ENCODE peak calls at places on chromosome 15, in ten cellular contexts. O is dorsolateral prefrontal cortex, B is PC-3, U is bronchial epithelial cell, N is H9, D is left ventricle myocardium inferior, S is HepG2, J is prostate gland, C is AG04450, W is breast epithelium. X is an unnamed sample. For H3K27me3, the result is how much of the 10 kb centered on the place peaks cover.

GRCh38 chr15:84142888-84143337 is 92.7 kb upstream of the GOLGA6L4 start:
- DNase-seq in O (peak), B (peak), U (peak), N (peak), D (peak), S (peak), J (peak), C (peak), W (peak), X (peak)

GRCh38 chr15:60374628-60375081 is 23.1 kb downstream of the ANXA2 start:
- DNase-seq in O (no peak), B (peak), U (peak), N (peak), D (no peak), S (peak), J (peak), C (peak), W (peak), X (peak)

GRCh38 chr15:45714501-45715488 is 80.0 kb downstream of the SQOR start:
- DNase-seq in O (peak), B (peak), U (peak), N (peak), D (peak), S (peak), J (peak), C (peak), W (peak), X (peak)

GRCh38 chr15:35301088-35301487 is 216.0 kb upstream of the NANOGP8 start:
- DNase-seq in O (no peak), B (no peak), U (no peak), N (no peak), D (no peak), S (no peak), J (no peak), C (no peak), W (no peak), X (no peak)

GRCh38 chr15:101664303-101664913 is 12.2 kb upstream of the TM2D3 start:
- DNase-seq in O (no peak), B (peak), U (no peak), N (no peak), D (no peak), S (peak), J (no peak), C (no peak), W (no peak), X (no peak)

GRCh38 chr15:68411276-68411675 is 20.7 kb downstream of the ITGA11 start:
- DNase-seq in O (no peak), B (no peak), U (no peak), N (peak), D (no peak), S (no peak), J (no peak), C (no peak), W (peak), X (no peak)

GRCh38 chr15:86620636-86621349 is 541.1 kb downstream of the AGBL1 start:
- DNase-seq in O (no peak), B (no peak), U (no peak), N (no peak), D (no peak), S (peak), J (no peak), C (no peak), W (no peak), X (peak)

GRCh38 chr15:35381328-35381727 is 164.6 kb downstream of the DPH6 start:
- DNase-seq in O (no peak), B (no peak), U (no peak), N (no peak), D (no peak), S (no peak), J (no peak), C (no peak), W (no peak), X (no peak)

GRCh38 chr15:98943609-98944111 is 63.9 kb downstream of the PGPEP1L start:
- DNase-seq in O (no peak), B (no peak), U (no peak), N (no peak), D (peak), S (no peak), J (no peak), C (no peak), W (no peak), X (peak)

DNA sequence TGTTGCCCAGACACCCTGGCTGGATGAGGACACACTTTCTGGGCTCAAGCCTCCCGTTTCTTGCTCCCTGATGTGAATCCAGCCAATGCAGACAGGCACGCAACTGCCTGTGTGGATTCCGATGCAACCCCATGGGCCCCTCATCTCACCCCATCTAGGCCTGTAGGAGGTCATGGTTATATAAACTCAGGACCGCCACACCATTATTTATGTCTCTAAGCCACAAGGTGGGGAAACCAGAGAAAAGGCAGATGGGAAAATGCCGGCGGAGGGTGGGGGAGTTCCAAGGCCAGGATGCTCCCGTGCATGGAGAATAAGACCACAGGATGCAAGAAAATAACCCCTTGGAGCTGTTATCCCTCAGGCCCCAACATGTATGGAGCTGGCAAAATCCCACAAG is 2.0 kb downstream of the MESP1 start:
- DNase-seq in O (no peak), B (no peak), U (no peak), N (no peak), D (no peak), S (no peak), J (no peak), C (no peak), W (no peak), X (no peak)
- H3K27me3 ChIP-seq in O (under half), B (under half), U (under half), N (under half), D (half or more), S (under half), J (under half), C (under half), W (under half), X (under half)

DNA sequence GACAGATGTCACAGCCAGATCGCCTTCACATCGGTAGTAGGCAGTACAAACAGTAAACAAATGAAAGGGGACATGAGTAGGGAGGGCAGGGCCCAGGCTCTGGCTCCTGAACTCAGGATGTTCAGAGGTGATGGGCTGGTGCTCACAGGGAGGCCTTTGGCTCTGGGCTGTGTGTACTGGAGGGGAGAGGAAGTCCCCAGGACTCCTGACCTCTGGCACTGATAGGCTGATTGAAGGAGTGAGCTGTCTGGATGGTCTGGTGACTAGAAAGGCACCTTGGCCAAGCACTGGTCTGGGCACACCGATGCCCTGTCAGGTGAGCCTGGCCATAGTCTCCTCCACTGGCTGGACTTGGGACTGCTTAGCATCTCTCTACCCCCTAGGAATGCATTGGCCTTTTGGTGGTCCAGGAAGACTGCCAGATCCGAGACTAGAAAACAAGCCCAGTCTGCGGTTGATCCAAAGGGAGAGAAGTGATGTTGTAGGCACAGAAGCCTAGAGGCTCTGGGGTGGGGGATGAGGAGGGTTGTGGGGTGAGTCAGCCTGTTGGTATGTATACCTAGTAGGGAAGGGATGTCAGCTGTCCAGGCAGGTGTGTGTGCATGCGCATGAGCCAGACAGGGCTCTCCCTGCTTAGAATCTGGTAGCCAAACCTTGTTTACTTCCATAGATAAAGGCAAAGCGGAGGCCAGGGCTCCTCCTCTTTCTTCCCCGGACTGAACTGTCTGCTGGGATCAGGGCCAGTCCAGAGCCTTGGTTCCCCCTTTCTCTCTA is 1.9 kb downstream of the SPINT1 start:
- DNase-seq in O (no peak), B (peak), U (peak), N (peak), D (no peak), S (peak), J (peak), C (no peak), W (peak), X (peak)
- H3K27me3 ChIP-seq in O (under half), B (under half), U (under half), N (under half), D (half or more), S (under half), J (under half), C (under half), W (under half), X (under half)

GRCh38 chr15:70627322-70627721 is 136.0 kb downstream of the UACA start:
- DNase-seq in O (no peak), B (no peak), U (no peak), N (no peak), D (no peak), S (no peak), J (no peak), C (no peak), W (no peak), X (no peak)
- H3K27me3 ChIP-seq in O (under half), B (under half), U (under half), N (under half), D (under half), S (under half), J (under half), C (under half), W (under half), X (under half)

GRCh38 chr15:73367624-73368300 is 996 bp downstream of the HCN4 start:
- DNase-seq in O (no peak), B (no peak), U (no peak), N (no peak), D (no peak), S (no peak), J (no peak), C (no peak), W (no peak), X (peak)

GRCh38 chr15:73370151-73370550 is 1.4 kb upstream of the HCN4 start:
- DNase-seq in O (no peak), B (no peak), U (peak), N (no peak), D (no peak), S (no peak), J (no peak), C (no peak), W (no peak), X (no peak)

GRCh38 chr15:73366766-73367623 is 1.8 kb downstream of the HCN4 start:
- DNase-seq in O (no peak), B (no peak), U (no peak), N (peak), D (no peak), S (no peak), J (no peak), C (no peak), W (no peak), X (no peak)

GRCh38 chr15:73369073-73369694 is 426 bp upstream of the HCN4 start:
- DNase-seq in O (no peak), B (no peak), U (no peak), N (no peak), D (no peak), S (no peak), J (no peak), C (no peak), W (no peak), X (no peak)

DNA sequence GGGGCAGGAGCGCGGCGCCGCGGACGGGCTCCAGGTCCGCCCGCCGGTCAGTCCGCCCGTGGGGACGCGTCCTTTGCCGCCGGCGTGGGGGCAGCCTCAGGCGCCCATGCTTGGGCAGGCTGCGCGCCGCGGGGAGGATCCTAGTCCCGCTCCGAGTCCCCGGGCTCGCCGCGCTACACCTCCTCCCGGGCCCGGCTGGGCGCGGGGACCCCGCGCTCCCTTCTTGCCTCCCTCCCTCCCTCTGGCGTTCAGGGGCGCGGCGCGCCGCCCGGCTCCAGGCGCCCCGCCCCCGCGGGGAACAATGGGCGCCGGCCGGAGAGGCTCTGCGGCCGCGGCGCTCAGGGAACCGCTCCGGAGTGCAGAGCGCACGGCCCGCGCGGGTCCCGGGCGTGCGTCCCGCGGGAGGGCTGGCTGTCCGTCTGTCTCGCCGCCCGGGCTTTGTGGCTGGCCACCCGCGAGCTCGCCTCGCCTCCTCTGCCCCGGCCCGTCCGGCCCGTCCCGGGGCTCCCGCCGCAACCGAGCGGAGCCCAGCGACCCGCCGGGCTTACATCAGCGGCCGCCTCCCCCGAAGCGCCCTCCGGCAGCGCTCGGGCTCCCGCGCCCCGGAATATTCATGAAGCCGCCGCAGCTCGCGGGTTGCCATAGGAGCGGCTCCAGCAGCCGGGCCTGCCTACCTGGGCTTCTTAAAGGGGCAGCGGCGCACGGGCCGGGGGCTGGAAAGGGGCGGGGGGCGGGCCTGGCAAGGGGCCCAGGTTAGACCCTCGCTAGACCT is at the start of gene HCN4:
- DNase-seq in O (peak), B (no peak), U (no peak), N (peak), D (peak), S (no peak), J (no peak), C (no peak), W (no peak), X (peak)
- H3K27me3 ChIP-seq in O (half or more), B (half or more), U (under half), N (under half), D (half or more), S (under half), J (under half), C (half or more), W (under half), X (half or more)

DNA sequence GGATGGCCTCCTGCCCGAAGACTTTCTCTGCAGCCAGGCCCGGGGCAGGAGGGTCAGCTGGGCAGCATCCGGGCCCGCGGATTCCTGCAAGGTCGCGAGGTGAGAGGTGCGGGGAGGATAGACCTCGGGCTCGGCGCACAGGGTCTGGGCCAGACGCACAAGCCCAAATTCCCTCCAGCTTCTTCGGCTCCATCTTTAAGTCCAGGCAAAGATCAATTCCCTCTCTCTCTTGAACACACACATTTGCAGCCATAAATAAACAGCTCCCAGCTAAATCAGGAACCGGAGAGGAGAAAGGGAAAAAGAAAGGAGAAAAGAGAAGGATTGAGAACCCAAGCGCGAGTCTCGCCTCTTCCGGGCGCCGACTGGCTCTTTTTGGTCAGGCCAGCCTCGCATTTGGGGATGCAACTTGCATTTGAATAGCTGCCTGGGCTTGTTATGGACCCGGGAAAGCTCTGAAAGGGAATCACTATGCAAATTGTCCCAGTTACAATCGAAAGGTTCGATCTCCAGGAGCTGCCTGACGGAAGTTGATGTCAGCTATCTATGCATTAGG is 14.5 kb upstream of the ONECUT1 start:
- DNase-seq in O (no peak), B (no peak), U (no peak), N (peak), D (no peak), S (no peak), J (no peak), C (no peak), W (no peak), X (no peak)
- H3K27me3 ChIP-seq in O (half or more), B (half or more), U (half or more), N (under half), D (half or more), S (under half), J (under half), C (half or more), W (under half), X (half or more)

DNA sequence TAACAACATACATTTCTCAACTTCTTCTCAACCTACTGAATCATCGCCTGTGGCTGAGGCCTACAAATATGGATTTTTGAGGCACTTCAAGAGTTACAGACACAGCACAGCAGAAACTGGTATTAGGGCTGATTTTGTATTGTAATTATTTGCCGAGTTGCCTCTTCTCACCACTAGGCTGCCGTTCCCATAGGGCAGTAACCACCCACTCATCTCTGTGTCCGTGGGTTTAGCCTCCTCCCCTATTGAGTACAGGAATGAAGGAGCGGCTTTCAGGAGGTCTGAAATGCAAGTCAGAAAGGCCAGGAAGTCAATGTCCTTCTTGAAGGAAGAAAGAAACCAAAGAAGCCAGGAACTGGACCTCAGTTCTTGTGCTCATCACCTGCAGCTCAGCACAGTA is 220.8 kb downstream of the MTHFS start:
- DNase-seq in O (no peak), B (no peak), U (no peak), N (no peak), D (no peak), S (no peak), J (no peak), C (no peak), W (no peak), X (no peak)
- H3K27me3 ChIP-seq in O (under half), B (under half), U (under half), N (under half), D (under half), S (under half), J (under half), C (under half), W (under half), X (under half)

GRCh38 chr15:74960995-74961588 is 4.5 kb upstream of the RPP25 start:
- DNase-seq in O (no peak), B (no peak), U (no peak), N (no peak), D (no peak), S (no peak), J (no peak), C (no peak), W (no peak), X (no peak)

GRCh38 chr15:74958908-74959642 is 2.5 kb upstream of the RPP25 start:
- DNase-seq in O (no peak), B (no peak), U (no peak), N (peak), D (no peak), S (no peak), J (no peak), C (no peak), W (no peak), X (no peak)

GRCh38 chr15:74961616-74962015 is 5.0 kb upstream of the RPP25 start:
- DNase-seq in O (no peak), B (no peak), U (no peak), N (no peak), D (no peak), S (no peak), J (no peak), C (no peak), W (no peak), X (no peak)

GRCh38 chr15:74959643-74959939 is 3.0 kb upstream of the RPP25 start:
- DNase-seq in O (no peak), B (no peak), U (no peak), N (no peak), D (no peak), S (no peak), J (no peak), C (no peak), W (no peak), X (no peak)

GRCh38 chr15:74960286-74960685 is 3.7 kb upstream of the RPP25 start:
- DNase-seq in O (no peak), B (no peak), U (no peak), N (no peak), D (no peak), S (no peak), J (no peak), C (no peak), W (no peak), X (no peak)
- H3K27me3 ChIP-seq in O (under half), B (under half), U (under half), N (under half), D (under half), S (under half), J (under half), C (half or more), W (under half), X (half or more)

DNA sequence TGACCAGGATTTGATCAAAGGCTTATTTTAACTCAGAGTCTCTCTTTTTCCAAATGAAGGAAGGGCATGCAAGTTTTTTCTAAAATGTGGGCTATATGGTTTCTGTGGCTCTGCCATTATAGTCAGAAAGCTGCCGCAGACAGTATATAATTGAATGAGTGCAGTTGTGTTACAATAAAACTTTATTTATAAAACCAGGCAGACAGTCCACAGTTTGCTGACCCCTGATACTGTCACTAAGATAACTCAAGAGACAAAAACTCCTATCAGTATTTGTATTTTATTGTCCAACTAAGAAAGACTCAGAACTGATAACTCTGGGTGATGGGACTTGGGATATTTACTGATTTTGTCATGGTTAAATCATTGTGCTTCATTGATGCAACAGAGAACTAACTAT is 4.9 kb downstream of the ALDH1A2 start:
- DNase-seq in O (no peak), B (no peak), U (no peak), N (no peak), D (no peak), S (no peak), J (no peak), C (no peak), W (no peak), X (no peak)
- H3K27me3 ChIP-seq in O (half or more), B (under half), U (under half), N (under half), D (half or more), S (under half), J (under half), C (under half), W (under half), X (half or more)

GRCh38 chr15:73749533-73749932 is 3.6 kb downstream of the INSYN1 start:
- DNase-seq in O (no peak), B (no peak), U (no peak), N (no peak), D (no peak), S (no peak), J (no peak), C (no peak), W (no peak), X (no peak)

GRCh38 chr15:73746883-73747282 is 6.3 kb downstream of the INSYN1 start:
- DNase-seq in O (no peak), B (no peak), U (no peak), N (no peak), D (no peak), S (no peak), J (no peak), C (no peak), W (no peak), X (no peak)

GRCh38 chr15:73747847-73748605 is 5.1 kb downstream of the INSYN1 start:
- DNase-seq in O (no peak), B (no peak), U (no peak), N (no peak), D (no peak), S (no peak), J (no peak), C (no peak), W (no peak), X (no peak)

GRCh38 chr15:73750441-73750840 is 2.7 kb downstream of the INSYN1 start:
- DNase-seq in O (no peak), B (no peak), U (no peak), N (no peak), D (no peak), S (no peak), J (no peak), C (no peak), W (no peak), X (no peak)

GRCh38 chr15:73748731-73749130 is 4.4 kb downstream of the INSYN1 start:
- DNase-seq in O (no peak), B (no peak), U (no peak), N (no peak), D (no peak), S (no peak), J (no peak), C (no peak), W (no peak), X (no peak)
- H3K27me3 ChIP-seq in O (under half), B (under half), U (under half), N (under half), D (under half), S (under half), J (under half), C (half or more), W (under half), X (under half)

X was measured in hepatocyte.